ENCODE peak calls at places on chromosomes 2 and 18, in eight cellular contexts. E, H, C, S, L, Q, X and B are unnamed samples.

GRCh38 chr2:219109468-219109867 is 48.7 kb upstream of the IHH start:
- DNase-seq in E (no peak), H (no peak), C (no peak), S (peak; percentile 4), L (no peak), Q (no peak), X (no peak), B (peak; percentile 33)

GRCh38 chr2:29052811-29053210 is 21.5 kb downstream of the PCARE start:
- DNase-seq in E (no peak), H (no peak), C (no peak), S (no peak), L (no peak), Q (no peak), X (no peak), B (no peak)

GRCh38 chr2:10659898-10660568 is 29.7 kb downstream of the NOL10 start:
- DNase-seq in E (peak; percentile 68), H (peak; percentile 22), C (no peak), S (peak; percentile 10), L (peak; percentile 1), Q (no peak), X (peak; percentile 72), B (peak; percentile 69)

GRCh38 chr2:232336241-232336736 is 42.3 kb upstream of the ALPP start:
- DNase-seq in E (peak; percentile 37), H (no peak), C (no peak), S (no peak), L (no peak), Q (no peak), X (peak; percentile 35), B (no peak)

GRCh38 chr2:47898089-47898731 is 8.1 kb downstream of the FBXO11 start:
- DNase-seq in E (no peak), H (no peak), C (no peak), S (no peak), L (no peak), Q (no peak), X (no peak), B (no peak)

GRCh38 chr2:101157272-101157671 is 6.1 kb upstream of the TBC1D8 start:
- DNase-seq in E (no peak), H (no peak), C (no peak), S (no peak), L (no peak), Q (no peak), X (no peak), B (no peak)

GRCh38 chr2:120231974-120232635 is 8.9 kb upstream of the TMEM185B start:
- DNase-seq in E (no peak), H (peak; percentile 49), C (no peak), S (peak; percentile 41), L (no peak), Q (no peak), X (peak; percentile 93), B (no peak)

GRCh38 chr2:179304424-179304823 is 39.8 kb upstream of the SESTD1 start:
- DNase-seq in E (no peak), H (no peak), C (no peak), S (no peak), L (no peak), Q (no peak), X (no peak), B (no peak)

GRCh38 chr2:224382973-224383555 is 18.8 kb downstream of the FAM124B start:
- DNase-seq in E (peak; percentile 62), H (no peak), C (no peak), S (no peak), L (no peak), Q (no peak), X (no peak), B (no peak)

GRCh38 chr2:231666171-231667095 is 41.9 kb upstream of the PTMA start:
- DNase-seq in E (peak; percentile 83), H (no peak), C (no peak), S (no peak), L (peak; percentile 74), Q (peak; percentile 91), X (no peak), B (peak; percentile 71)

GRCh38 chr18:79275992-79276391 is 119.7 kb upstream of the NFATC1 start:
- DNase-seq in E (no peak), H (no peak), C (no peak), S (no peak), L (no peak), Q (no peak), X (peak; percentile 49), B (no peak)

GRCh38 chr2:160087854-160088745 is 25.7 kb upstream of the PLA2R1 start:
- DNase-seq in E (no peak), H (no peak), C (no peak), S (no peak), L (no peak), Q (no peak), X (no peak), B (no peak)

GRCh38 chr18:57427429-57428181 is 7.6 kb upstream of the ONECUT2 start:
- DNase-seq in E (no peak), H (no peak), C (no peak), S (no peak), L (no peak), Q (no peak), X (no peak), B (peak; percentile 46)

GRCh38 chr2:228318218-228318617 is 136.7 kb upstream of the SPHKAP start:
- DNase-seq in E (no peak), H (no peak), C (no peak), S (no peak), L (no peak), Q (no peak), X (no peak), B (peak; percentile 64)

GRCh38 chr2:129888896-129889295 is 90.6 kb upstream of the RAB6C start:
- DNase-seq in E (no peak), H (no peak), C (no peak), S (no peak), L (no peak), Q (no peak), X (no peak), B (no peak)

GRCh38 chr2:11213975-11214374 is 58.7 kb downstream of the SLC66A3 start:
- DNase-seq in E (no peak), H (no peak), C (no peak), S (no peak), L (no peak), Q (no peak), X (no peak), B (no peak)

GRCh38 chr2:111698743-111699554 is 185.0 kb downstream of the ANAPC1 start:
- DNase-seq in E (peak; percentile 77), H (peak; percentile 9), C (no peak), S (peak; percentile 14), L (no peak), Q (no peak), X (peak; percentile 90), B (no peak)

GRCh38 chr2:190545082-190545481 is 10.6 kb upstream of the NEMP2 start:
- DNase-seq in E (no peak), H (no peak), C (no peak), S (no peak), L (no peak), Q (no peak), X (no peak), B (no peak)